ENCODE peak calls at places on chromosome 9, in nine cellular contexts. W is OCI-LY7; Z is CD8-positive, alpha-beta memory T cell; J is transverse colon; Y is stomach; L is gastrocnemius medialis; B is heart right ventricle; R is K562; C is cardiac muscle cell. D is an unnamed sample. For H3K4me1, the result is how much of the 10 kb centered on the place peaks cover.

GRCh38 chr9:116952434-116952805 is 265.3 kb downstream of the TRIM32 start:
- DNase-seq in W (no peak), Z (no peak), J (no peak), Y (no peak), L (no peak), B (no peak), R (no peak), C (no peak), D (no peak)

GRCh38 chr9:106324596-106325280 is 538.2 kb upstream of the ZNF462 start:
- DNase-seq in W (no peak), Z (no peak), J (no peak), Y (no peak), L (no peak), B (no peak), R (no peak), C (no peak), D (no peak)

GRCh38 chr9:6869081-6869948 is 111.5 kb downstream of the KDM4C start:
- DNase-seq in W (no peak), Z (no peak), J (no peak), Y (no peak), L (no peak), B (no peak), R (no peak), C (peak), D (peak)

GRCh38 chr9:91782711-91783214 is 167.3 kb downstream of the ROR2 start:
- DNase-seq in W (no peak), Z (peak), J (no peak), Y (no peak), L (no peak), B (no peak), R (no peak), C (no peak), D (no peak)

GRCh38 chr9:68502279-68502678 is 38.4 kb downstream of the TMEM252 start:
- DNase-seq in W (no peak), Z (no peak), J (no peak), Y (no peak), L (no peak), B (no peak), R (no peak), C (no peak), D (no peak)

GRCh38 chr9:113483676-113484257 is 20.2 kb downstream of the RGS3 start:
- DNase-seq in W (no peak), Z (no peak), J (no peak), Y (no peak), L (no peak), B (no peak), R (no peak), C (no peak), D (peak)

GRCh38 chr9:35736201-35736633 is 3.8 kb downstream of the CREB3 start:
- DNase-seq in W (peak), Z (peak), J (peak), Y (peak), L (peak), B (no peak), R (peak), C (peak), D (no peak)

GRCh38 chr9:16705121-16705604 is 165.3 kb downstream of the BNC2 start:
- DNase-seq in W (no peak), Z (no peak), J (peak), Y (peak), L (peak), B (peak), R (peak), C (peak), D (peak)

GRCh38 chr9:133158695-133159094 is 5.0 kb downstream of the GBGT1 start:
- DNase-seq in W (no peak), Z (no peak), J (no peak), Y (no peak), L (no peak), B (no peak), R (no peak), C (no peak), D (no peak)

GRCh38 chr9:78871086-78871451 is 574.1 kb downstream of the PSAT1 start:
- DNase-seq in W (no peak), Z (no peak), J (no peak), Y (no peak), L (no peak), B (no peak), R (no peak), C (no peak), D (no peak)

GRCh38 chr9:96646081-96646991 is 8.8 kb downstream of the PRXL2C start:
- DNase-seq in W (no peak), Z (no peak), J (no peak), Y (no peak), L (peak), B (no peak), R (no peak), C (peak), D (no peak)

GRCh38 chr9:98328770-98329169 is 73.3 kb upstream of the TBC1D2 start:
- DNase-seq in W (no peak), Z (no peak), J (no peak), Y (no peak), L (no peak), B (no peak), R (no peak), C (no peak), D (no peak)

GRCh38 chr9:120612218-120612617 is 32.3 kb upstream of the CDK5RAP2 start:
- DNase-seq in W (peak), Z (no peak), J (no peak), Y (no peak), L (no peak), B (no peak), R (peak), C (peak), D (no peak)

GRCh38 chr9:109143881-109144562 is 23.0 kb downstream of the FRRS1L start:
- DNase-seq in W (peak), Z (no peak), J (no peak), Y (no peak), L (no peak), B (no peak), R (peak), C (peak), D (no peak)

GRCh38 chr9:125785187-125785840 is 38.1 kb downstream of the PBX3 start:
- DNase-seq in W (no peak), Z (no peak), J (no peak), Y (no peak), L (no peak), B (no peak), R (no peak), C (no peak), D (no peak)

GRCh38 chr9:105296445-105296844 is 52.0 kb downstream of the SLC44A1 start:
- DNase-seq in W (no peak), Z (no peak), J (no peak), Y (no peak), L (no peak), B (no peak), R (no peak), C (no peak), D (no peak)

GRCh38 chr9:125476645-125477044 is 215.0 kb downstream of the GAPVD1 start:
- DNase-seq in W (no peak), Z (no peak), J (no peak), Y (no peak), L (no peak), B (no peak), R (peak), C (no peak), D (no peak)

GRCh38 chr9:92969516-92970466 is 22.5 kb downstream of the FGD3 start:
- DNase-seq in W (no peak), Z (no peak), J (no peak), Y (peak), L (no peak), B (no peak), R (no peak), C (no peak), D (no peak)

GRCh38 chr9:113989781-113990569 is 88.1 kb downstream of the AMBP start:
- DNase-seq in W (no peak), Z (no peak), J (no peak), Y (no peak), L (no peak), B (no peak), R (no peak), C (no peak), D (no peak)

GRCh38 chr9:114790521-114790920 is 15.3 kb downstream of the TNFSF15 start:
- DNase-seq in W (no peak), Z (no peak), J (no peak), Y (no peak), L (no peak), B (no peak), R (no peak), C (no peak), D (no peak)

GRCh38 chr9:87402537-87402936 is 95.1 kb upstream of the DAPK1 start:
- DNase-seq in W (no peak), Z (no peak), J (no peak), Y (no peak), L (no peak), B (no peak), R (no peak), C (no peak), D (no peak)

GRCh38 chr9:35798658-35799366 is 7.4 kb downstream of the NPR2 start:
- DNase-seq in W (no peak), Z (no peak), J (no peak), Y (no peak), L (no peak), B (no peak), R (peak), C (no peak), D (no peak)

DNA sequence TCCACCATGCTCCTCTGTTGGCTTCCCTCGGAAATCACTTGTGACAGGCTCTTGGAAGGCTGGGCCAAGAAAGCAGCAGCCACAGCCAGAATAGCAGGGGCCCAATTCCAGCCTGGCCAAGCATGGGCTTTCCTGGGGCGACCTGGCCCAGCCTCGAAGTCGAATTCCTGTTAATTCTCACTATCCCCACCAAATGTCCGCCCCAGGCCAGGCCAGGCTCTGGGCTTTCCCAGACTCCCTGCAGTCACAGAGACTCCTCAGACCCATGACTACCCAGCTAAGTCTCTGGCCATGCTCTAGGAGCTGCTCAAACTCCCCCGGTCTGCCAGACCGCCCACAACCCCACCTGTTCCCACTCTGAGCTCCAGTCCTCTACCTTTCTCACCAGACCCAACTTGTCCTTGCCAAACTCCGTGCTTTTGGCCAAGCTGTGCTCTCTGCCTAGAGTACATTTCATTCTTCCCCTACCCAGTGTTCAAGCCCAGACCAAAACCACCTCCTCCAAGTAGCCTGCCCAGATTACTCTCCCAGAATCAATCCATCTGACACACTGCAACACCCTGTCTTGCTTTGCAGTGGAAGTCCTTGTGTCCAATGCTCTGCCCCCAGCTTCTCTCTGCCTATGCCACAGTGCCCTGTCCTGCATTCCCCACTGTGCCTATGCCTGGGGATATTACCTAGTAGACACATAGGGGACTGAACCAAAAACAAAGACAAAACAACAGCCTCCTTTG is 26.2 kb downstream of the SHB start:
- DNase-seq in W (no peak), Z (no peak), J (no peak), Y (no peak), L (no peak), B (no peak), R (no peak), C (no peak), D (no peak)
- H3K4me1 ChIP-seq in W (under half), Z (under half), J (under half), Y (half or more), L (under half), B (half or more), R (half or more), C (half or more), D (under half)

DNA sequence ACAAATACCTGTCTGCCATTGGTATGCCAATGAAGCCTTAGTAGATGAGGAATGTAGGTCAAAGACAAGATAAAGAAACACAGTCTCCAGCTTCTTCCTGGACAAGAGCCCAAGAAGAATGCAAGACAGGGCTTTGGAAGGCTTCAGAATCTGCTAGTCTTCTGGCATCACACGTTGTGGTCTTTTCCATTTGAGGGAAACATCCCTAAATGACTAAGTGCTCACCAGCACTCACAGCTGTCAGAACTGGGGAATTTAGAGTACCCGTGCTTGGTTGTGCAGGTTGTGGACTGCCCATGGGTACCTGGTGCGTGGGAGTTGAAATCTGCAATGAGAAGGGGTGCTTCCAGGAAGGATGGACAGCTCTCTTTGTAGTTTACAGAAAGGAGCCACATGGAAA is 27.1 kb upstream of the NFIB start:
- DNase-seq in W (no peak), Z (no peak), J (no peak), Y (no peak), L (no peak), B (no peak), R (no peak), C (no peak), D (no peak)
- H3K27ac ChIP-seq in W (no peak), Z (no peak), J (no peak), Y (peak), L (no peak), B (no peak), R (no peak), C (no peak), D (peak)

GRCh38 chr9:21985964-21986667 is 8.1 kb downstream of the CDKN2A start:
- DNase-seq in W (no peak), Z (no peak), J (no peak), Y (no peak), L (no peak), B (no peak), R (no peak), C (no peak), D (no peak)
- H3K4me1 ChIP-seq in W (under half), Z (under half), J (under half), Y (under half), L (under half), B (under half), R (under half), C (under half), D (under half)

GRCh38 chr9:123113185-123113584 is 79.7 kb downstream of the GPR21 start:
- DNase-seq in W (no peak), Z (no peak), J (no peak), Y (no peak), L (no peak), B (no peak), R (no peak), C (no peak), D (no peak)

GRCh38 chr9:123111427-123111826 is 78.0 kb downstream of the GPR21 start:
- DNase-seq in W (peak), Z (no peak), J (no peak), Y (peak), L (peak), B (no peak), R (no peak), C (no peak), D (no peak)

GRCh38 chr9:123109540-123110279 is 76.2 kb downstream of the GPR21 start:
- DNase-seq in W (no peak), Z (no peak), J (no peak), Y (no peak), L (no peak), B (no peak), R (no peak), C (no peak), D (no peak)

GRCh38 chr9:123115146-123115913 is 81.9 kb downstream of the GPR21 start:
- DNase-seq in W (no peak), Z (no peak), J (no peak), Y (no peak), L (no peak), B (no peak), R (no peak), C (no peak), D (no peak)

DNA sequence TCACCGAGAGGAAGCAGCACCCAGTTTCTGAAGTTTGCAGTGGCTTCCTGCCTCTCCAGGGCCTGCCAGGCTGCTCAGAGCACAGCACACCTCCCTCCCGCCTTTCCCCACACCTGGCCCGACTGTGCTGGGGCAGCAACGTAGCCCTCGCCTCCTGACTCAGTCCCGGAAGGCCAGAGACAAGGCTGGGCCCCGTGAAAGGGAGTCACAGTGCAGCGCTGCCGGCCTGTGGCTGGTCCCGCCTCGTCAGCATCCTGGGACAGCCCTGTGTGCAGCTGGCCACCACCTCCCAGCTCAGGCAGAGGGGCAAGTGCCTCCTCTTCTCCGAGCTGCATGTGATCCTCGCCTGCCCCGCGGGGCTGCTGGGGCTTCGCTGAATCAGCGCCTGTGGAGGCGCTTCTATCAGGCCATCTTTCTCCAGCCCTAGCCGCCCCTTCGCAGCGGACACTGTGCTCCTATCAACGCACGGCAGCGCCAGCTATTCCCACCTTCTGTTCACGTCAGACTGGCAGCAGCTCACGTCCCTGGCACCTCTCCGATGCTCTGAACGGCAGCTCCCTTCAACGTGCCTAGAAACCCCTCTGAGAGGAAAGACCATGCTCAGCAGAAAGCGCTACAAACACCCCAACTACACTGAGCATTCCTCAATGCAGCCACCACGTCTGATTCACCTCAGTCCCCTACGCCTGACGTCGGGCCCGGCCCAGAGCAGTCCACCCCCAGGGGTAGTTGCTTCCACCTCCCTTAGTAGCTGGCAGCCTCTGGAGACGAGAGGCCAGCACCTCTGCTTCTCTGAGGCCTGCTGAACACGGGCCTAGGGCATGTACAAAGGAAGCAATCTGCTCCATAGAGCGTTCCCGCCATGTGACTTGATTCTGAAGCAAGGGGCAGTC is 78.8 kb downstream of the GPR21 start:
- DNase-seq in W (peak), Z (no peak), J (no peak), Y (peak), L (no peak), B (peak), R (no peak), C (peak), D (no peak)
- H3K27ac ChIP-seq in W (peak), Z (no peak), J (no peak), Y (peak), L (no peak), B (no peak), R (no peak), C (peak), D (no peak)

DNA sequence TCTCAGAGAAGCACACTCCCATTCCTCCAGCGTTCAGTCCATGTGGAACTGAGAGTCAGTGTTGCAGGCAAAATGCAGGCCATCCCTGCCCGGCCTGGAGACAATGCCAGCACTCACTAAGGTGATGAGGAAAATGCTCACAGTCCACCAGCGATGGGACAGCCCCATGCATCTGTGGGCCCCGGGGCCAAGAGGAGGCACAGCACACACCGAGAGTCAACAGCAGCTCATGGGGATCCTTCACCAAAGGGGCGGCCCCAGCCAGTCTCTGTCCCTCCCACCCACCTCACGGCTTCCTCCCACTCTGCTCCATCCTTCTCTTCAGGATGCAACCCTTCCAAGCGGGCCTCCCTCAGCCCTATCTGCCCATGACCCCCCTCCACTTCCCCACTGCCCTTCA is 6.2 kb downstream of the SEMA4D start:
- DNase-seq in W (no peak), Z (no peak), J (no peak), Y (peak), L (no peak), B (no peak), R (no peak), C (no peak), D (no peak)
- H3K4me1 ChIP-seq in W (under half), Z (half or more), J (under half), Y (half or more), L (under half), B (under half), R (under half), C (under half), D (under half)

GRCh38 chr9:128607642-128608350 is 48.9 kb downstream of the DYNC2I2 start:
- DNase-seq in W (no peak), Z (no peak), J (peak), Y (peak), L (peak), B (peak), R (no peak), C (no peak), D (peak)

GRCh38 chr9:128600111-128600510 is 47.7 kb downstream of the SPTAN1 start:
- DNase-seq in W (no peak), Z (no peak), J (no peak), Y (no peak), L (no peak), B (no peak), R (no peak), C (no peak), D (no peak)

DNA sequence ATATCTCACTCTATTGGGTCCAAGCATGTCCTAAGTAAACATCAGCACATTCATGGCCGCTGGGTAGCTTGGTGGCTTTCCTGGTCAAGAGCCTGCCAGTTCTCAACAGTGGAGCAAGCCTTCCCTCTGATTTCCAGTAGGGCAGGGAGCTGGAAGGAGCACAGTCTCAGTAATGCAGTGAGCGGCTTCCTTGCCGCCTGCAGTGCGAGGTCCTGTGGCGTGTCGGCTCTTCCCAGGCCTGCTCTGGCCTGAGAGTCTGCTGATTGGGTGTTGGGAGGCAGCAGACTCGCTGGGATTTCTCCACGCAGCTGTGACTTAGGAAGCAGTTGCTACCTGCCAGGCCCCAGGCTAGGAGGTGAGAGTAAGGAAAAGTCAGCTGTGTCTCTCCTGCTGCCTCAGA is 51.3 kb downstream of the SPTAN1 start:
- DNase-seq in W (no peak), Z (no peak), J (no peak), Y (no peak), L (no peak), B (no peak), R (no peak), C (no peak), D (no peak)
- H3K27ac ChIP-seq in W (no peak), Z (no peak), J (no peak), Y (no peak), L (no peak), B (no peak), R (no peak), C (peak), D (no peak)

D was measured in right cardiac atrium.